ENCODE peak calls at places on chromosomes 7 and 10, in nine cellular contexts. Q is DND-41; V is neural progenitor cell; G is lung; X is tibial nerve; Y is heart left ventricle; E is mammary epithelial cell; R is CD4-positive, alpha-beta T cell; N is K562. F is an unnamed sample.

GRCh38 chr7:100865372-100865911 is 1.7 kb upstream of the TRIP6 start:
- DNase-seq in Q (no peak), V (no peak), G (no peak), X (no peak), Y (peak; percentile 56), E (peak; percentile 98), R (no peak), N (no peak), F (no peak)

GRCh38 chr7:66668112-66668511 is 39.4 kb downstream of the KCTD7 start:
- DNase-seq in Q (no peak), V (no peak), G (no peak), X (no peak), Y (no peak), E (no peak), R (no peak), N (no peak), F (no peak)

GRCh38 chr10:80416401-80417098 is 8.2 kb downstream of the PRXL2A start:
- DNase-seq in Q (no peak), V (peak; percentile 56), G (no peak), X (peak; percentile 52), Y (peak; percentile 71), E (no peak), R (no peak), N (no peak), F (no peak)

GRCh38 chr10:86225098-86225782 is 141.4 kb downstream of the GRID1 start:
- DNase-seq in Q (no peak), V (no peak), G (no peak), X (no peak), Y (no peak), E (peak; percentile 9), R (no peak), N (peak; percentile 23), F (no peak)

GRCh38 chr7:70630647-70631457 is 501.1 kb upstream of the GALNT17 start:
- DNase-seq in Q (no peak), V (peak; percentile 34), G (no peak), X (no peak), Y (peak; percentile 64), E (no peak), R (no peak), N (no peak), F (no peak)

GRCh38 chr10:75165684-75166622 is 44.6 kb upstream of the VDAC2 start:
- DNase-seq in Q (peak; percentile 26), V (no peak), G (no peak), X (no peak), Y (no peak), E (peak; percentile 39), R (no peak), N (no peak), F (peak; percentile 61)

GRCh38 chr10:71717056-71717755 is 2.4 kb downstream of the C10orf105 start:
- DNase-seq in Q (no peak), V (no peak), G (no peak), X (no peak), Y (no peak), E (no peak), R (no peak), N (no peak), F (no peak)

GRCh38 chr7:26291699-26292538 is at the start of gene SNX10:
- DNase-seq in Q (peak; percentile 81), V (peak; percentile 88), G (peak; percentile 58), X (no peak), Y (peak; percentile 78), E (peak; percentile 57), R (peak; percentile 53), N (peak; percentile 80), F (peak; percentile 89)

GRCh38 chr7:69598487-69599148 is 343 bp downstream of the AUTS2 start:
- DNase-seq in Q (peak; percentile 70), V (peak; percentile 54), G (no peak), X (peak; percentile 26), Y (peak; percentile 56), E (peak; percentile 4), R (no peak), N (no peak), F (no peak)

GRCh38 chr10:124470544-124471449 is 9.2 kb downstream of the LHPP start:
- DNase-seq in Q (no peak), V (peak; percentile 26), G (no peak), X (no peak), Y (no peak), E (no peak), R (no peak), N (no peak), F (no peak)

GRCh38 chr7:81339946-81340345 is 421.1 kb upstream of the SEMA3C start:
- DNase-seq in Q (no peak), V (no peak), G (no peak), X (no peak), Y (no peak), E (no peak), R (no peak), N (no peak), F (no peak)

GRCh38 chr7:158422551-158423189 is 165.0 kb downstream of the PTPRN2 start:
- DNase-seq in Q (no peak), V (no peak), G (no peak), X (no peak), Y (no peak), E (no peak), R (no peak), N (peak; percentile 82), F (no peak)

GRCh38 chr10:69567920-69568319 is 5.3 kb downstream of the NEUROG3 start:
- DNase-seq in Q (peak; percentile 32), V (peak; percentile 92), G (no peak), X (peak; percentile 13), Y (no peak), E (peak; percentile 44), R (no peak), N (peak; percentile 67), F (no peak)

GRCh38 chr10:79380918-79381775 is 33.9 kb downstream of the PPIF start:
- DNase-seq in Q (no peak), V (no peak), G (no peak), X (no peak), Y (peak; percentile 51), E (no peak), R (no peak), N (peak; percentile 12), F (no peak)

GRCh38 chr10:64519427-64519826 is 998.2 kb downstream of the REEP3 start:
- DNase-seq in Q (no peak), V (no peak), G (no peak), X (no peak), Y (no peak), E (no peak), R (no peak), N (no peak), F (no peak)

GRCh38 chr10:101095550-101096213 is 33.9 kb downstream of the KAZALD1 start:
- DNase-seq in Q (peak; percentile 74), V (peak; percentile 81), G (peak; percentile 61), X (peak; percentile 68), Y (no peak), E (peak; percentile 82), R (peak; percentile 43), N (peak; percentile 72), F (peak; percentile 56)
- H3K27me3 ChIP-seq in Q (peaks cover 20% of the 10 kb centered on the region), V (peaks cover 81% of the 10 kb centered on the region), G (peaks cover 9% of the 10 kb centered on the region), X (no peaks in the 10 kb centered on the region), Y (peaks cover 61% of the 10 kb centered on the region), E (no peaks in the 10 kb centered on the region), R (peaks cover 28% of the 10 kb centered on the region), N (peaks cover 54% of the 10 kb centered on the region), F (peaks cover 4% of the 10 kb centered on the region)

GRCh38 chr10:33190406-33190805 is 144.1 kb downstream of the NRP1 start:
- DNase-seq in Q (no peak), V (no peak), G (no peak), X (no peak), Y (no peak), E (no peak), R (no peak), N (no peak), F (no peak)

GRCh38 chr10:33186150-33186549 is 148.3 kb downstream of the NRP1 start:
- DNase-seq in Q (no peak), V (no peak), G (no peak), X (no peak), Y (no peak), E (no peak), R (no peak), N (no peak), F (no peak)

GRCh38 chr10:33183658-33184057 is 150.8 kb downstream of the NRP1 start:
- DNase-seq in Q (no peak), V (no peak), G (no peak), X (no peak), Y (no peak), E (no peak), R (no peak), N (no peak), F (no peak)

GRCh38 chr10:33189373-33189772 is 145.1 kb downstream of the NRP1 start:
- DNase-seq in Q (no peak), V (peak; percentile 25), G (no peak), X (no peak), Y (no peak), E (no peak), R (no peak), N (no peak), F (no peak)

GRCh38 chr10:33187427-33187999 is 147.0 kb downstream of the NRP1 start:
- DNase-seq in Q (no peak), V (no peak), G (no peak), X (no peak), Y (no peak), E (no peak), R (no peak), N (no peak), F (no peak)
- TF ChIP-seq CTCF in Q (no peak), V (no peak), G (no peak), X (no peak), Y (no peak), E (no peak), R (no peak), N (no peak), F (no peak)

DNA sequence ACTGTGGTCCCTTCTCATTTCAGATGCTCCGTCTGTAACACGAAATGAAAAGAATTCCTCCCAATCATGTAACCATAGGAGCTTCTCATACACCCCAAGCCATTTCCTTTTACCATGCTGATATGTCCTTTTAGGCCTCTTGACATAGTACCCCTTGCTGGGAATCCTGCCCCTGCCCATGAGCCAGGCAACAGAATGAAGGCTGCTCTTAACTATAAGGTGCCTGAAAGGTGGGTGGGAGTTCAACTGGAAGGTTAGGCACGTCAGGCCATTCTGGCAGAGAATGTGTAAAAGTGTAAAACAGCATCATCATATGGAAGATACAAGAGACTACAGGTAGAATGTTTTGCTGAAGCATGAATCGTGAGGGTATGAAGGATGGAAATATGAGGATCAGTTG is 22.5 kb downstream of the IL2RA start:
- DNase-seq in Q (no peak), V (no peak), G (peak; percentile 16), X (no peak), Y (no peak), E (no peak), R (no peak), N (no peak), F (no peak)
- H3K27me3 ChIP-seq in Q (peaks cover 22% of the 10 kb centered on the region), V (no peaks in the 10 kb centered on the region), G (no peaks in the 10 kb centered on the region), X (no peaks in the 10 kb centered on the region), Y (no peaks in the 10 kb centered on the region), E (no peaks in the 10 kb centered on the region), R (no peaks in the 10 kb centered on the region), N (peaks cover 12% of the 10 kb centered on the region), F (no peaks in the 10 kb centered on the region)

DNA sequence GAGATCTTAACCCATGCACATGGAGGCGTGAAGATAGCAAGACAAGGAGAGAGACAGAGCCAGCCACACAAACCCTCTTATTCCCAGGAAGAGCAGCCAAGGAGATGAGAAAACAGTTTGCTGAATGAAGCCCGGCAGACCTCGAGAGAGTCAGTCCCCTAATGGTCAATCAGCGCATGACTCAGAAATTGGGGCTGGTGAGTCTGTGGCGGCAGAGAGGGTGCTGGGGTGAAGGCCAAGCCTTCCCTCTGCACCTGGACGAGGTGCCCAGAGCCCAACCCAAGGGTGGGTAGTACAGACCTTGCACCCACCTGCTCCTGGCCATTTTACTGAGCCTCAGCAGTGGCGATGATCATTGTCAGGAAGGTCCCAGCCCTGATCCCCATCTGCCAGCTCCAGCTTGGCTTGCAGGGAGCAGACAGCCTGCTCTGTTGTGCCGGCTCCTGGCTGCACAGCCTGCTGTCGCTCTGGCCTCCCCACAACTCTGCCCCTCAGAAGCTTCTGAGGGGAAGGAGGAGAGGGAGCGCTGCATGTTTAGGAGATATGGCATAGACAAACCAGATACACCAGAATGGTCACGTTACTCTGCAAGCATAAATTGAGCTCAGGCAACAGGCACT is 256.6 kb downstream of the RPS24 start:
- DNase-seq in Q (no peak), V (no peak), G (no peak), X (no peak), Y (no peak), E (no peak), R (no peak), N (no peak), F (no peak)
- TF ChIP-seq CTCF in Q (no peak), V (peak; percentile 14), G (no peak), X (no peak), Y (no peak), E (no peak), R (no peak), N (peak; percentile 16), F (no peak)